ENCODE peak calls at places on chromosomes 2 and 18, in four cellular contexts. S is activated effector memory CD4-positive, alpha-beta T cell treated with anti-CD3 and anti-CD28 coated beads, Interleukin-2, amount 50 U/mL, for 16 hours; C is esophagus squamous epithelium; A is GM04504. O is an unnamed sample.

GRCh38 chr2:48248251-48248933 is 281.6 kb upstream of the STON1 start:
- DNase-seq in C (no peak), A (peak; percentile 86), S (no peak), O (no peak)

GRCh38 chr2:75200140-75200985 is 1.0 kb upstream of the TACR1 start:
- DNase-seq in A (no peak), C (no peak), S (no peak), O (peak; percentile 15)

GRCh38 chr2:36392854-36393253 is 37.3 kb downstream of the CRIM1 start:
- DNase-seq in A (no peak), S (no peak), C (no peak), O (no peak)

GRCh38 chr2:232781765-232782164 is 5.4 kb upstream of the KCNJ13 start:
- DNase-seq in S (peak; percentile 64), C (no peak), A (peak; percentile 21), O (no peak)

GRCh38 chr2:234290671-234291070 is 206.2 kb downstream of the ARL4C start:
- DNase-seq in S (peak; percentile 92), C (no peak), A (no peak), O (no peak)

GRCh38 chr2:30527411-30527810 is 80.4 kb downstream of the LCLAT1 start:
- DNase-seq in C (no peak), S (no peak), A (no peak), O (no peak)

GRCh38 chr2:120729410-120730052 is 6.1 kb upstream of the GLI2 start:
- DNase-seq in C (no peak), A (peak; percentile 52), S (peak; percentile 13), O (no peak)

GRCh38 chr2:157777425-157777824 is 98.7 kb downstream of the ACVR1 start:
- DNase-seq in C (no peak), A (no peak), S (peak; percentile 72), O (peak; percentile 22)

GRCh38 chr18:3594760-3595241 is 144.8 kb downstream of the TGIF1 start:
- DNase-seq in A (no peak), C (no peak), S (peak; percentile 78), O (no peak)

GRCh38 chr2:128403814-128404708 is 85.4 kb upstream of the HS6ST1 start:
- DNase-seq in S (peak; percentile 34), C (no peak), A (no peak), O (no peak)

GRCh38 chr2:164873096-164873670 is 31.6 kb upstream of the COBLL1 start:
- DNase-seq in S (no peak), A (no peak), C (no peak), O (no peak)

GRCh38 chr2:127771756-127772155 is 39.2 kb downstream of the WDR33 start:
- DNase-seq in S (no peak), C (no peak), A (peak; percentile 22), O (no peak)

GRCh38 chr2:219642064-219642444 is 14.6 kb downstream of the SLC4A3 start:
- DNase-seq in S (no peak), A (no peak), C (no peak), O (no peak)

GRCh38 chr2:220789961-220790360 is 782.1 kb downstream of the EPHA4 start:
- DNase-seq in S (no peak), C (no peak), A (peak; percentile 54), O (no peak)

GRCh38 chr18:11392974-11393373 is 216.4 kb upstream of the SLC35G4 start:
- DNase-seq in A (no peak), S (no peak), C (no peak), O (no peak)

GRCh38 chr18:48832961-48833700 is 117.6 kb downstream of the SMAD7 start:
- DNase-seq in C (no peak), A (peak; percentile 61), S (no peak), O (no peak)

GRCh38 chr2:102041351-102041750 is 49.6 kb downstream of the IL1R2 start:
- DNase-seq in S (no peak), C (no peak), A (no peak), O (no peak)

GRCh38 chr2:102872388-102872787 is 110.6 kb downstream of the TMEM182 start:
- DNase-seq in A (no peak), S (no peak), C (no peak), O (no peak)

GRCh38 chr18:25262920-25263319 is 89.0 kb downstream of the ZNF521 start:
- DNase-seq in S (no peak), C (no peak), A (peak; percentile 48), O (no peak)

GRCh38 chr2:210002158-210003157 is at the start of gene RPE:
- DNase-seq in C (peak; percentile 78), A (peak; percentile 81), S (peak; percentile 99), O (peak; percentile 88)

GRCh38 chr2:228841877-228842276 is 429.2 kb downstream of the PID1 start:
- DNase-seq in A (no peak), C (no peak), S (no peak), O (no peak)

GRCh38 chr2:65630643-65631042 is 198.2 kb upstream of the SPRED2 start:
- DNase-seq in A (peak; percentile 30), C (no peak), S (no peak), O (no peak)

GRCh38 chr2:10471046-10471571 is 23.0 kb upstream of the ODC1 start:
- DNase-seq in S (peak; percentile 60), C (no peak), A (no peak), O (no peak)

GRCh38 chr18:62347091-62347506 is 22.0 kb downstream of the TNFRSF11A start:
- DNase-seq in S (no peak), C (no peak), A (no peak), O (no peak)

GRCh38 chr2:230843130-230843529 is 21.6 kb upstream of the ITM2C start:
- DNase-seq in A (no peak), C (no peak), S (no peak), O (no peak)

GRCh38 chr2:64748561-64748960 is 94.8 kb upstream of the SERTAD2 start:
- DNase-seq in A (no peak), C (no peak), S (no peak), O (no peak)

GRCh38 chr2:8310557-8311455 is 371.1 kb upstream of the ID2 start:
- DNase-seq in S (peak; percentile 79), A (no peak), C (no peak), O (no peak)

GRCh38 chr2:157662401-157662800 is 33.7 kb upstream of the ACVR1C start:
- DNase-seq in C (no peak), A (no peak), S (no peak), O (no peak)

GRCh38 chr2:98099939-98100743 is 13.2 kb downstream of the VWA3B start:
- DNase-seq in A (no peak), S (no peak), C (no peak), O (no peak)

GRCh38 chr2:122795763-122796162 is 1040.3 kb downstream of the TSN start:
- DNase-seq in S (no peak), C (no peak), A (no peak), O (no peak)

GRCh38 chr18:27712066-27712465 is 464.9 kb downstream of the CDH2 start:
- DNase-seq in C (no peak), A (no peak), S (no peak), O (no peak)

GRCh38 chr18:68448736-68449135 is 266.2 kb downstream of the TMX3 start:
- DNase-seq in A (peak; percentile 68), C (no peak), S (no peak), O (no peak)

GRCh38 chr2:16069663-16069932 is 129.2 kb downstream of the MYCN start:
- DNase-seq in A (no peak), C (no peak), S (no peak), O (no peak)